ENCODE peak calls at places on chromosomes 5 and 9, in ten cellular contexts. N is NB4, G is GM12865, J is heart right ventricle, E is astrocyte, F is suprapubic skin, D is fibroblast of pulmonary artery, P is colonic mucosa, V is foreskin fibroblast, O is stomach. R is an unnamed sample.

GRCh38 chr9:2170737-2171136 is 155.6 kb downstream of the SMARCA2 start:
- DNase-seq in N (no peak), G (no peak), J (no peak), E (no peak), F (no peak), D (no peak), P (no peak), V (no peak), O (no peak), R (no peak)

GRCh38 chr5:28580616-28581015 is 1542.2 kb upstream of the CDH9 start:
- DNase-seq in N (no peak), G (no peak), J (no peak), E (peak; percentile 80), F (no peak), D (peak; percentile 62), P (no peak), V (no peak), O (no peak), R (no peak)

GRCh38 chr5:159309689-159310433 is 20.4 kb downstream of the IL12B start:
- DNase-seq in N (no peak), G (no peak), J (no peak), E (no peak), F (no peak), D (no peak), P (no peak), V (no peak), O (no peak), R (no peak)

GRCh38 chr5:9245071-9245470 is 300.8 kb downstream of the SEMA5A start:
- DNase-seq in N (no peak), G (no peak), J (no peak), E (peak; percentile 19), F (no peak), D (peak; percentile 55), P (no peak), V (peak; percentile 34), O (no peak), R (no peak)

GRCh38 chr9:79562749-79563386 is 8.9 kb upstream of the TLE4 start:
- DNase-seq in N (no peak), G (no peak), J (no peak), E (no peak), F (no peak), D (no peak), P (no peak), V (peak; percentile 49), O (no peak), R (no peak)

GRCh38 chr5:40879163-40879942 is 29.9 kb upstream of the C7 start:
- DNase-seq in N (peak; percentile 44), G (peak; percentile 20), J (no peak), E (peak; percentile 4), F (no peak), D (peak; percentile 60), P (no peak), V (peak; percentile 48), O (no peak), R (no peak)

GRCh38 chr9:109989296-109989695 is 209.3 kb downstream of the PALM2AKAP2 start:
- DNase-seq in N (no peak), G (no peak), J (no peak), E (peak; percentile 82), F (no peak), D (peak; percentile 54), P (no peak), V (peak; percentile 51), O (no peak), R (peak; percentile 23)

GRCh38 chr9:31471041-31471440 is 913.4 kb upstream of the ACO1 start:
- DNase-seq in N (no peak), G (no peak), J (no peak), E (no peak), F (no peak), D (no peak), P (no peak), V (no peak), O (no peak), R (no peak)

GRCh38 chr5:91499943-91500531 is 116.9 kb upstream of the ARRDC3 start:
- DNase-seq in N (peak; percentile 55), G (peak; percentile 55), J (no peak), E (peak; percentile 37), F (no peak), D (peak; percentile 69), P (no peak), V (peak; percentile 73), O (no peak), R (no peak)

GRCh38 chr5:82405618-82406199 is 127.6 kb upstream of the RPS23 start:
- DNase-seq in N (peak; percentile 18), G (no peak), J (no peak), E (peak; percentile 100), F (no peak), D (peak; percentile 99), P (no peak), V (peak; percentile 96), O (no peak), R (peak; percentile 100)

GRCh38 chr9:91345978-91346377 is 15.7 kb downstream of the AUH start:
- DNase-seq in N (no peak), G (no peak), J (no peak), E (no peak), F (no peak), D (no peak), P (no peak), V (no peak), O (no peak), R (no peak)

GRCh38 chr5:83470920-83471404 is 582 bp upstream of the VCAN start:
- DNase-seq in N (peak; percentile 6), G (peak; percentile 8), J (no peak), E (no peak), F (no peak), D (peak; percentile 22), P (no peak), V (peak; percentile 36), O (no peak), R (no peak)
- H3K4me3 ChIP-seq in N (no peak overlapping the region), G (peak overlapping the region; percentile 83), J (peak overlapping the region; percentile 63), E (peak overlapping the region; percentile 94), F (peak overlapping the region; percentile 52), D (peak overlapping the region; percentile 85), P (no peak overlapping the region), V (peak overlapping the region; percentile 83), O (peak overlapping the region; percentile 45), R (peak overlapping the region; percentile 82)

DNA sequence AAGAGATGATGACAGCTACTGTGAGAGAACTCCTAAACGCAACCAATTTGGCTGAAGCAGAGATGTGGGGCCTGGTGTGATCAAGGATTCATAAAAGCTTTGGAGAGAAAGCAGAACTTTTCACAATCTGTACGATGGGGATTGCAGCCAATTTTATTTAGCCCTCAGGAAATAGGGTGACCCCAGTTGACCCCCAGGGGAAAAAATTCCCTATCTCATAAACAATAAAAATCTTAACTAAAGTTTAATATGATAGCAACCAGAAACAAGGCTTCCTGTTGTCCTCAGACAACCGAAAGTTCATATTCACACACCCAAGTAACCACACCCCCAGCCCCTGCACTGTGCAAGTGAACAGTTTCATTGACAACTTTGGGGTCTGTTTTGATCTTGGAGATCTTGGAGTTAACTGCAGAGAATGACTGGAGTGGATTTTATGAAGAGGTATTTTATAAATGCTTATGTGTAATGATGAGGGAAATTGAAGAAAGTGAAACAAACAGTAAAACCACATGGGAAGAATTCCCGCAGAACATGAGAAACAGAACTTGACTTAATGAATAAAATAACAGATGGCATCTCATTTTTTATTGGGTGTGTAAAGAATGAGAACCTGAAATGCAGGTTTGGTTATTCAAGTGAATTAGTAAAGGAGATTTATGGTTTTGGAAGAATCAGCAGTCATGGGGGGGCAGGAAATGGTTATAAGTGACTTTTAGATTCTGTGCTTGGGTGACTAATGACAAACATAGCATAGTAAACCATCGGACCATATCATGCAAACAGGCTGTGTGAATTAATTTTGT is 94.5 kb downstream of the PDE4D start:
- DNase-seq in N (no peak), G (peak; percentile 72), J (no peak), E (peak; percentile 34), F (no peak), D (peak; percentile 35), P (peak; percentile 32), V (peak; percentile 54), O (no peak), R (no peak)
- H3K4me3 ChIP-seq in N (no peak overlapping the region), G (peak overlapping the region; percentile 33), J (peak overlapping the region; percentile 30), E (no peak overlapping the region), F (peak overlapping the region; percentile 27), D (no peak overlapping the region), P (no peak overlapping the region), V (peak overlapping the region; percentile 38), O (peak overlapping the region; percentile 7), R (no peak overlapping the region)

GRCh38 chr9:125784286-125785049 is 37.3 kb downstream of the PBX3 start:
- DNase-seq in N (no peak), G (no peak), J (no peak), E (peak; percentile 58), F (no peak), D (peak; percentile 24), P (no peak), V (peak; percentile 36), O (no peak), R (no peak)
- H3K4me3 ChIP-seq in N (no peak overlapping the region), G (no peak overlapping the region), J (no peak overlapping the region), E (no peak overlapping the region), F (no peak overlapping the region), D (no peak overlapping the region), P (no peak overlapping the region), V (peak overlapping the region; percentile 20), O (no peak overlapping the region), R (no peak overlapping the region)

GRCh38 chr9:120872775-120873502 is 4.0 kb downstream of the PHF19 start:
- DNase-seq in N (no peak), G (no peak), J (no peak), E (no peak), F (no peak), D (no peak), P (no peak), V (no peak), O (no peak), R (no peak)
- H3K4me3 ChIP-seq in N (no peak overlapping the region), G (no peak overlapping the region), J (no peak overlapping the region), E (no peak overlapping the region), F (no peak overlapping the region), D (no peak overlapping the region), P (no peak overlapping the region), V (no peak overlapping the region), O (no peak overlapping the region), R (no peak overlapping the region)

R was measured in AG04449.